ENCODE peak calls at places on chromosome 18, in seven cellular contexts. P is activated T-helper 2 cell treated with anti-CD3 and anti-CD28 coated beads, Interferon-gamma antibody, Interleukin-2, Interleukin-4, amounts not matched to agents 10 μg/mL and 5 μg/mL and 100 μg/mL, durations not matched to agents 14 hours and 24 hours and 36 hours; O is hippocampal formation; J is kidney epithelial cell; S is Right ventricle myocardium superior; U is NCI-H1105; C is NCI-H2081 treated with DMSO at 0.1 percent for 48 hours. E is an unnamed sample.

GRCh38 chr18:60732146-60732545 is 359.6 kb upstream of the MC4R start:
- DNase-seq in P (no peak), O (no peak), J (no peak), S (no peak), U (no peak), C (no peak), E (no peak)

GRCh38 chr18:28204154-28204553 is 27.2 kb upstream of the CDH2 start:
- DNase-seq in P (no peak), O (no peak), J (peak), S (no peak), U (no peak), C (no peak), E (no peak)

GRCh38 chr18:31056296-31056695 is 13.8 kb upstream of the DSC3 start:
- DNase-seq in P (no peak), O (no peak), J (no peak), S (no peak), U (no peak), C (no peak), E (no peak)

GRCh38 chr18:45014047-45014501 is 333.4 kb downstream of the SETBP1 start:
- DNase-seq in P (no peak), O (no peak), J (peak), S (no peak), U (no peak), C (peak), E (no peak)

GRCh38 chr18:28834889-28835288 is 658.0 kb upstream of the CDH2 start:
- DNase-seq in P (no peak), O (no peak), J (peak), S (no peak), U (no peak), C (no peak), E (no peak)

GRCh38 chr18:76496200-76496890 is 1.3 kb upstream of the ZNF516 start:
- DNase-seq in P (no peak), O (no peak), J (no peak), S (peak), U (no peak), C (peak), E (peak)

GRCh38 chr18:51013259-51013658 is 16.8 kb upstream of the SMAD4 start:
- DNase-seq in P (no peak), O (no peak), J (no peak), S (no peak), U (no peak), C (no peak), E (no peak)

GRCh38 chr18:711330-711692 is 1.1 kb downstream of the ENOSF1 start:
- DNase-seq in P (no peak), O (no peak), J (no peak), S (no peak), U (no peak), C (no peak), E (no peak)

GRCh38 chr18:12291161-12291560 is 16.9 kb upstream of the TUBB6 start:
- DNase-seq in P (no peak), O (no peak), J (no peak), S (no peak), U (no peak), C (no peak), E (no peak)

GRCh38 chr18:46497129-46497528 is 159.9 kb downstream of the LOXHD1 start:
- DNase-seq in P (peak), O (no peak), J (no peak), S (no peak), U (no peak), C (no peak), E (no peak)

GRCh38 chr18:74514860-74515495 is 18.8 kb downstream of the CNDP2 start:
- DNase-seq in P (no peak), O (no peak), J (no peak), S (no peak), U (no peak), C (no peak), E (no peak)

GRCh38 chr18:11308499-11308898 is 159.1 kb upstream of the PIEZO2 start:
- DNase-seq in P (no peak), O (no peak), J (no peak), S (no peak), U (no peak), C (no peak), E (no peak)

GRCh38 chr18:22827741-22828140 is 105.4 kb upstream of the RBBP8 start:
- DNase-seq in P (no peak), O (no peak), J (no peak), S (no peak), U (no peak), C (no peak), E (no peak)

GRCh38 chr18:36066731-36067117 is 635 bp downstream of the RPRD1A start:
- DNase-seq in P (no peak), O (no peak), J (no peak), S (no peak), U (no peak), C (no peak), E (no peak)

GRCh38 chr18:45652703-45653490 is 37.6 kb downstream of the SLC14A2 start:
- DNase-seq in P (no peak), O (no peak), J (no peak), S (no peak), U (no peak), C (no peak), E (no peak)

GRCh38 chr18:23331091-23331920 is 121.8 kb upstream of the RIOK3 start:
- DNase-seq in P (no peak), O (no peak), J (no peak), S (no peak), U (no peak), C (no peak), E (no peak)

GRCh38 chr18:830315-830901 is 18.4 kb upstream of the YES1 start:
- DNase-seq in P (no peak), O (peak), J (no peak), S (no peak), U (no peak), C (no peak), E (no peak)

GRCh38 chr18:48607049-48607984 is 68.5 kb downstream of the CTIF start:
- DNase-seq in P (no peak), O (no peak), J (no peak), S (peak), U (no peak), C (no peak), E (no peak)

GRCh38 chr18:26656944-26657536 is 108.7 kb upstream of the KCTD1 start:
- DNase-seq in P (no peak), O (peak), J (no peak), S (peak), U (peak), C (peak), E (peak)

E was measured in NCI-H1436.